ENCODE peak calls at places on chromosomes 5 and 9, in six cellular contexts. E is ovary; I is left ventricle myocardium inferior; L is fibroblast of the aortic adventitia; Q is CD8-positive, alpha-beta T cell; K is suprapubic skin. G is an unnamed sample.

GRCh38 chr5:6723901-6724300 is 10.7 kb downstream of the TENT4A start:
- DNase-seq in E (no peak), I (no peak), L (no peak), Q (no peak), K (no peak), G (no peak)

GRCh38 chr5:27267209-27267824 is 228.9 kb upstream of the CDH9 start:
- DNase-seq in E (no peak), I (no peak), L (no peak), Q (no peak), K (no peak), G (no peak)

GRCh38 chr5:10856646-10857332 is 95.8 kb upstream of the DAP start:
- DNase-seq in E (peak), I (peak), L (peak), Q (peak), K (no peak), G (peak)

GRCh38 chr9:70412678-70413426 is 1.6 kb downstream of the KLF9 start:
- DNase-seq in E (peak), I (peak), L (peak), Q (peak), K (peak), G (peak)

GRCh38 chr5:127757576-127757975 is 54.4 kb downstream of the CCDC192 start:
- DNase-seq in E (no peak), I (no peak), L (peak), Q (no peak), K (no peak), G (peak)

GRCh38 chr5:136023935-136024645 is 4.7 kb upstream of the TGFBI start:
- DNase-seq in E (no peak), I (no peak), L (peak), Q (no peak), K (no peak), G (no peak)

GRCh38 chr5:93601053-93601429 is 18.0 kb downstream of the NR2F1 start:
- DNase-seq in E (no peak), I (no peak), L (no peak), Q (no peak), K (no peak), G (no peak)

GRCh38 chr9:27784999-27785713 is 211.9 kb upstream of the C9orf72 start:
- DNase-seq in E (no peak), I (no peak), L (no peak), Q (no peak), K (no peak), G (peak)

GRCh38 chr9:95506692-95507455 is 9.9 kb downstream of the PTCH1 start:
- DNase-seq in E (peak), I (peak), L (no peak), Q (peak), K (no peak), G (peak)

GRCh38 chr5:123351315-123351714 is 71.9 kb downstream of the CEP120 start:
- DNase-seq in E (no peak), I (no peak), L (no peak), Q (no peak), K (no peak), G (no peak)

GRCh38 chr9:113388833-113389232 is 12.0 kb upstream of the HDHD3 start:
- DNase-seq in E (no peak), I (no peak), L (no peak), Q (no peak), K (no peak), G (no peak)

GRCh38 chr9:33946779-33947535 is 101.7 kb downstream of the UBAP2 start:
- DNase-seq in E (no peak), I (no peak), L (peak), Q (no peak), K (no peak), G (peak)

GRCh38 chr9:23933348-23933747 is 107.3 kb upstream of the ELAVL2 start:
- DNase-seq in E (no peak), I (no peak), L (no peak), Q (no peak), K (no peak), G (no peak)
- H3K4me3 ChIP-seq in E (no peak), I (no peak), L (no peak), Q (no peak), K (no peak), G (no peak)

GRCh38 chr9:36486454-36486932 is 86.2 kb upstream of the MELK start:
- DNase-seq in E (peak), I (no peak), L (peak), Q (peak), K (no peak), G (peak)
- TF ChIP-seq CTCF in E (no peak), I (no peak), L (no peak), Q (no peak), K (no peak), G (no peak)

GRCh38 chr9:135074354-135075233 is 12.9 kb upstream of the OLFM1 start:
- DNase-seq in E (no peak), I (no peak), L (no peak), Q (no peak), K (peak), G (no peak)

GRCh38 chr9:135076876-135077430 is 10.5 kb upstream of the OLFM1 start:
- DNase-seq in E (no peak), I (no peak), L (no peak), Q (no peak), K (peak), G (no peak)

GRCh38 chr9:135077497-135078200 is 9.8 kb upstream of the OLFM1 start:
- DNase-seq in E (no peak), I (no peak), L (peak), Q (no peak), K (peak), G (no peak)

GRCh38 chr9:135075234-135076142 is 12.0 kb upstream of the OLFM1 start:
- DNase-seq in E (peak), I (peak), L (peak), Q (no peak), K (peak), G (no peak)

GRCh38 chr9:135076143-135076875 is 11.2 kb upstream of the OLFM1 start:
- DNase-seq in E (no peak), I (no peak), L (no peak), Q (no peak), K (peak), G (no peak)
- H3K4me3 ChIP-seq in E (peak), I (peak), L (no peak), Q (no peak), K (peak), G (no peak)

DNA sequence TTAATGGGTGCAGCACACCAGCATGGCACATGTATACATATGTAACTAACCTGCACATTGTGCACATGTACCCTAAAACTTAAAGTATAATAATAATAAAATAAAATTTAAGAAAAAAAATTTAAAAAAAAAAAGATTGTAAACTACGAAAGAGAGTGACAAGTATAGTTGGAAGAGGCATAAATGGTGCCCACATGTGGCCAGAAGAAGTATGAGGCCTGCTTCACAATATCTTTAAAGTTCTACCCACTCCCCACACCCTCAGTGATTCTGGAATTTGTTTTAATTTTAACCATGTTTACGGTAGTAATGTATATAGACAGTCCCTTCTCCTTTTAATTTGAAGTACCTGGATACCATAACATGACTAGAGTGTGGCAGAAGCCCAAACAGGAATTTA is 172.7 kb downstream of the CHSY3 start:
- DNase-seq in E (no peak), I (no peak), L (no peak), Q (no peak), K (no peak), G (no peak)
- TF ChIP-seq CTCF in E (no peak), I (no peak), L (no peak), Q (no peak), K (no peak), G (no peak)